ENCODE peak calls at places on chromosomes 3 and 15, in seven cellular contexts. D, M, V, N, I, X and L are unnamed samples.

GRCh38 chr3:150094150-150094932 is 123.6 kb upstream of the PFN2 start:
- DNase-seq in D (no peak), M (no peak), V (peak; percentile 94), N (no peak), I (no peak), X (no peak), L (no peak)

GRCh38 chr3:121545049-121545563 is 682 bp downstream of the POLQ start:
- DNase-seq in D (no peak), M (no peak), V (no peak), N (no peak), I (no peak), X (no peak), L (no peak)

GRCh38 chr3:179898024-179898423 is 138.7 kb downstream of the PEX5L start:
- DNase-seq in D (no peak), M (peak; percentile 23), V (peak; percentile 61), N (no peak), I (no peak), X (no peak), L (peak; percentile 60)

GRCh38 chr3:192408007-192408655 is 319.2 kb downstream of the FGF12 start:
- DNase-seq in D (no peak), M (no peak), V (peak; percentile 20), N (no peak), I (no peak), X (no peak), L (no peak)

GRCh38 chr3:117399311-117400068 is 689.9 kb downstream of the TUSC7 start:
- DNase-seq in D (no peak), M (no peak), V (no peak), N (no peak), I (no peak), X (no peak), L (no peak)

GRCh38 chr3:158801200-158801599 is 654 bp upstream of the MFSD1 start:
- DNase-seq in D (no peak), M (no peak), V (peak; percentile 77), N (no peak), I (no peak), X (no peak), L (peak; percentile 6)

GRCh38 chr15:41501191-41501917 is 7.7 kb downstream of the ITPKA start:
- DNase-seq in D (peak; percentile 35), M (no peak), V (peak; percentile 37), N (no peak), I (no peak), X (no peak), L (no peak)

GRCh38 chr3:33537135-33537534 is 96.9 kb upstream of the UBP1 start:
- DNase-seq in D (no peak), M (no peak), V (no peak), N (no peak), I (no peak), X (no peak), L (no peak)

GRCh38 chr15:89179966-89180875 is 41.2 kb downstream of the RLBP1 start:
- DNase-seq in D (no peak), M (no peak), V (no peak), N (peak; percentile 12), I (no peak), X (no peak), L (no peak)

GRCh38 chr15:92618121-92618520 is 37.5 kb downstream of the FAM174B start:
- DNase-seq in D (no peak), M (no peak), V (no peak), N (no peak), I (no peak), X (no peak), L (no peak)

GRCh38 chr3:105844713-105845112 is 24.1 kb downstream of the CBLB start:
- DNase-seq in D (no peak), M (no peak), V (no peak), N (no peak), I (no peak), X (no peak), L (no peak)

GRCh38 chr3:63727248-63727647 is 74.8 kb downstream of the SNTN start:
- DNase-seq in D (no peak), M (no peak), V (no peak), N (no peak), I (no peak), X (no peak), L (no peak)

DNA sequence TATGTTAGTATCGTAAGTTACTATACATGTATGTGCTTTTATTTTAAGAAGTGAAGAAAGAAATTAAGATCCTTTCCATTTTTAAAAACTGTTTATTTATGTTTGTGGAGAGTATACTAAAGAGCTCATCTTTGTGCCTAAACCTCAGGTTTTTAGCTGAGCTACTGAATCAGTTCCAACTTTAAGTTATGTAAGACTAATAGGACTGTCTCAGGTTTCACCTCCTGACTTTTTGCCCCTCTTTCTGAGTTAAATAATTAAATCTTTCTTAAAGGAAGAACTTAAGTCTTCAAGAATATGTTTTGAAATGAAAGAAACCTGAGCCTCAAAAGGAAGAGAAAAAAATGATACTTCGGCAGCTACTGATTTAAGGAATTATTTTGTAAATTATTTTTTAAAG is 2.6 kb downstream of the SLMAP start:
- DNase-seq in D (no peak), M (no peak), V (no peak), N (no peak), I (no peak), X (no peak), L (no peak)
- H3K4me3 ChIP-seq in D (peak overlapping the region; percentile 8), M (peak overlapping the region; percentile 88), V (peak overlapping the region; percentile 68), N (peak overlapping the region; percentile 9), I (no peak overlapping the region), X (no peak overlapping the region), L (no peak overlapping the region)

DNA sequence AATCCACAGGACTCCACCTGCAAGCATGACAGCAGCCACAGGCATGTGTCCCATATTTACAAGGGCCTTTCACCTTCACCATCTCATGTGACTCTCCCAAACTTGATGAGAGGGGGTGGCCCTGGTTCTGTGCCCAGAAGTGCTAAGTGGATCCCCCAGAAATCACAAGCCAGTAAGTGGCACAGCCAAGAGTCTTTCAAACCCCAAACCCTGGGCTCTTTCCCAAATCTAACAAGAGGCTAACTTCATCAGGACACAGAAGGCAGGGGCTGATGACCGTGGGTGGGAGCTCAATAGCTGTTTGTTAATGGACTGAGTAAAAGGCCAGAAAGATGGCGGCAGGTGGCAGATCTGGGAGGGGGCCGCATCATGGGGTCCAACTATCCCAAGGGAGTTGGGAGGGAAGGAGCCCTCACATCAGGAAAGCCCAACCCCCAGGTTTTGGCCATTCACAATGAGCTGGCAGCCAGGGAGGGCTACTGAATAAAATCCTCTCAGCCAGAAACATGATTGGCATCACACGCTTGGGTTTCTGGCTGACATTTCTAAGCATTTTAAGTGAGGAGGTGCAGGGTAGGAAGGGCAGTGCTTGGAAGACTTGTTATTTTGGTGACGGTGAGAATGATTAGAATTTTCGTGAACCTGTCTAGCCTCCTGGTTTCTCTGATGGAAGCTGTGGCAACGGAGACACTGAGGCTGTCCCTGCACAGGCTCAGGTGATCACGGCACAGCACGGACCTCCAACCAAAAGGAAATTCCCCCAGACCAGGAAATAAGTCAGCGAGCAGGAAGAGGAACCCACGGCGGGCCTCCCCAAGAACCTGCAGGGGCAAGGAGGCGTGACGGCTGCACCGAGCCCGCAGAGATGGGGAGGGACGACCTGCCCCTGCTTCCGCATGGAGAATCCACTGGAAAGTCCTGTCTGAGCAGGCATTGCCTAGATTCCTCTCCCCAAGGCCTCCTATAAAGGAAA is 109.3 kb downstream of the OXNAD1 start:
- DNase-seq in D (peak; percentile 34), M (no peak), V (peak; percentile 11), N (no peak), I (no peak), X (peak; percentile 36), L (no peak)
- H3K4me3 ChIP-seq in D (no peak overlapping the region), M (no peak overlapping the region), V (no peak overlapping the region), N (no peak overlapping the region), I (no peak overlapping the region), X (no peak overlapping the region), L (no peak overlapping the region)

DNA sequence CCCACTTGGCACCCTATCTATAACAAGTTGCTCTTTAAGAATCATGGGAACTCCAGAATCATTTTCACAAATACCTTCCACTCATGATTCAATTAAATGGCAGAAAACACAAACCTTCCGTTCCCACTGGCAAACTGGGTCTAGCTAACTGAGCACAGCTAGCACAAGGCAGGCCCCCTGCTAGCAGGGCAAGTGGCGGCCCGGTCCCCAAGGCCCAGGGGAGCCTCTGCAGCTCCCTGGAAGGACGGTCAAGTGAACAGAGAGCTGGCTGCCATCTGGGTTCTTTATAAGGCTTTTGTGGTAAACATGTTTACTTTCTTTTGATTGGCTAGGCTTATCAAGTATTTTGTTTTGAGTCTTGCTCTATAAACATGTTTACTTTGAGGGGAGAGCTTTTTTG is 81.5 kb downstream of the FOXP1 start:
- DNase-seq in D (no peak), M (no peak), V (no peak), N (no peak), I (no peak), X (no peak), L (no peak)
- H3K4me3 ChIP-seq in D (no peak overlapping the region), M (no peak overlapping the region), V (no peak overlapping the region), N (no peak overlapping the region), I (no peak overlapping the region), X (no peak overlapping the region), L (no peak overlapping the region)

DNA sequence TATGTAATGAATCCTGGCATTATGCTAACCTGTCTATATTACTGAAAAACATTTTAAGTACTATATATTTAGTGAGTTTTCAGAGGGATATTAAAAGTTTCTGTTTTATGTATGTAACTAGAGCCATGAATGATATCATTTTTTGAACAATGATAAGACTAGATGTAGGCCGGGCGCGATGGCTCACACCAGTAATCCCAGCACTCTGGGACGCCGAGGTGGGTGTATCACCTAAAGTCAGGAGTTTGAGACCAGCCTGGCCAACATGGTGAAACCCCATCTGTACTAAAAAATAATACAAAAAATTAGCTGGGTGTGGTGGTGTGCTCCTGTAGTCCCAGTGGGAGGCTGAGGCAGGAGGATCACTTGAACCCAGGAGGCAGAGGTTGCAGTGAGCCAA is 34.1 kb downstream of the DHX36 start:
- DNase-seq in D (no peak), M (no peak), V (no peak), N (no peak), I (no peak), X (no peak), L (no peak)
- H3K4me3 ChIP-seq in D (no peak overlapping the region), M (no peak overlapping the region), V (no peak overlapping the region), N (no peak overlapping the region), I (no peak overlapping the region), X (no peak overlapping the region), L (no peak overlapping the region)

GRCh38 chr3:52314495-52314894 is 1.6 kb upstream of the DNAH1 start:
- DNase-seq in D (no peak), M (no peak), V (no peak), N (no peak), I (no peak), X (no peak), L (no peak)

GRCh38 chr3:52311567-52312119 is 4.5 kb upstream of the DNAH1 start:
- DNase-seq in D (no peak), M (no peak), V (no peak), N (no peak), I (no peak), X (no peak), L (no peak)

GRCh38 chr3:52313188-52313773 is 2.8 kb upstream of the DNAH1 start:
- DNase-seq in D (no peak), M (no peak), V (no peak), N (no peak), I (no peak), X (no peak), L (no peak)

GRCh38 chr3:52315006-52315405 is 1.1 kb upstream of the DNAH1 start:
- DNase-seq in D (no peak), M (no peak), V (no peak), N (no peak), I (no peak), X (no peak), L (no peak)

GRCh38 chr3:52313774-52314188 is 2.3 kb upstream of the DNAH1 start:
- DNase-seq in D (no peak), M (no peak), V (no peak), N (no peak), I (no peak), X (no peak), L (no peak)
- H3K4me3 ChIP-seq in D (no peak overlapping the region), M (no peak overlapping the region), V (no peak overlapping the region), N (no peak overlapping the region), I (no peak overlapping the region), X (no peak overlapping the region), L (no peak overlapping the region)